ENCODE peak calls at places on chromosome 5, in six cellular contexts. N is activated CD8-positive, alpha-beta memory T cell treated with anti-CD3 and anti-CD28 coated beads, Interleukin-2, amount 50 U/mL, for 48 hours; H is heart right ventricle; K is nucleus accumbens; G is NCI-H1694 treated with DMSO at 0.1 percent for 48 hours; Z is activated CD4-positive, alpha-beta T cell treated with anti-CD3 and anti-CD28 coated beads for 1 hour. X is an unnamed sample.

GRCh38 chr5:135239461-135240282 is 159.4 kb downstream of the MACROH2A1 start:
- DNase-seq in N (no peak), H (no peak), K (no peak), G (no peak), Z (peak), X (peak)

GRCh38 chr5:99675974-99676373 is 747.2 kb upstream of the CHD1 start:
- DNase-seq in N (no peak), H (no peak), K (no peak), G (no peak), Z (no peak), X (no peak)

GRCh38 chr5:113166285-113166684 is 189.7 kb downstream of the DCP2 start:
- DNase-seq in N (no peak), H (no peak), K (no peak), G (no peak), Z (no peak), X (no peak)

GRCh38 chr5:76861616-76862015 is 11.8 kb downstream of the S100Z start:
- DNase-seq in N (no peak), H (no peak), K (no peak), G (no peak), Z (no peak), X (no peak)

GRCh38 chr5:116002116-116002906 is 30.0 kb upstream of the ARL14EPL start:
- DNase-seq in N (no peak), H (no peak), K (no peak), G (no peak), Z (no peak), X (no peak)

GRCh38 chr5:58482536-58482935 is 8.7 kb upstream of the GAPT start:
- DNase-seq in N (no peak), H (no peak), K (no peak), G (no peak), Z (no peak), X (no peak)

GRCh38 chr5:62090953-62091352 is 215.1 kb upstream of the KIF2A start:
- DNase-seq in N (no peak), H (no peak), K (no peak), G (no peak), Z (no peak), X (no peak)

GRCh38 chr5:172167893-172168292 is 20.1 kb downstream of the STK10 start:
- DNase-seq in N (no peak), H (peak), K (no peak), G (no peak), Z (no peak), X (no peak)

GRCh38 chr5:141758316-141758965 is 76.4 kb upstream of the ARAP3 start:
- DNase-seq in N (no peak), H (no peak), K (peak), G (no peak), Z (no peak), X (no peak)

GRCh38 chr5:32190094-32190493 is 16.0 kb upstream of the GOLPH3 start:
- DNase-seq in N (no peak), H (peak), K (no peak), G (no peak), Z (no peak), X (no peak)

GRCh38 chr5:136202800-136203199 is 9.8 kb upstream of the SMIM32 start:
- DNase-seq in N (no peak), H (no peak), K (no peak), G (no peak), Z (no peak), X (peak)

GRCh38 chr5:126414874-126415502 is 8.2 kb upstream of the GRAMD2B start:
- DNase-seq in N (no peak), H (no peak), K (no peak), G (no peak), Z (no peak), X (no peak)

GRCh38 chr5:142235050-142235797 is 89.6 kb downstream of the SPRY4 start:
- DNase-seq in N (peak), H (no peak), K (no peak), G (no peak), Z (no peak), X (no peak)

GRCh38 chr5:65156933-65157332 is 324.8 kb downstream of the ADAMTS6 start:
- DNase-seq in N (no peak), H (no peak), K (no peak), G (no peak), Z (no peak), X (no peak)

GRCh38 chr5:111929892-111930291 is 172.9 kb upstream of the NREP start:
- DNase-seq in N (no peak), H (no peak), K (no peak), G (no peak), Z (no peak), X (no peak)

GRCh38 chr5:172868924-172869565 is 35.0 kb downstream of the ERGIC1 start:
- DNase-seq in N (no peak), H (peak), K (peak), G (no peak), Z (no peak), X (peak)

GRCh38 chr5:154481584-154482381 is 3.8 kb upstream of the HAND1 start:
- DNase-seq in N (no peak), H (no peak), K (no peak), G (no peak), Z (no peak), X (no peak)

GRCh38 chr5:169751490-169751889 is 114.4 kb downstream of the DOCK2 start:
- DNase-seq in N (no peak), H (no peak), K (no peak), G (no peak), Z (no peak), X (no peak)

GRCh38 chr5:37850128-37850865 is 10.5 kb upstream of the GDNF start:
- DNase-seq in N (no peak), H (no peak), K (no peak), G (no peak), Z (no peak), X (no peak)

GRCh38 chr5:137051165-137051564 is 448.0 kb downstream of the SPOCK1 start:
- DNase-seq in N (no peak), H (no peak), K (no peak), G (no peak), Z (no peak), X (no peak)

GRCh38 chr5:204966-205670 is 12.8 kb downstream of the CCDC127 start:
- DNase-seq in N (no peak), H (no peak), K (no peak), G (no peak), Z (no peak), X (no peak)